ENCODE peak calls at places on chromosomes 2 and 18, in six cellular contexts. L is ACHN, O is HTR-8/SVneo, D is Karpas-422, T is AG04450, J is fibroblast of lung. Z is an unnamed sample.

GRCh38 chr18:58831610-58832009 is 33.1 kb upstream of the ZNF532 start:
- DNase-seq in O (no peak), D (no peak), T (no peak), L (no peak), J (peak; percentile 31), Z (peak; percentile 27)

GRCh38 chr2:10954856-10955818 is 43.4 kb downstream of the KCNF1 start:
- DNase-seq in D (no peak), O (no peak), J (no peak), L (no peak), T (no peak), Z (no peak)

GRCh38 chr18:29840101-29840500 is 1202.4 kb downstream of the DSC3 start:
- DNase-seq in T (no peak), J (peak; percentile 39), O (peak; percentile 13), D (no peak), L (peak; percentile 72), Z (peak; percentile 86)

GRCh38 chr2:206080927-206081326 is 5.0 kb downstream of the INO80D start:
- DNase-seq in T (no peak), L (no peak), D (no peak), J (no peak), O (no peak), Z (no peak)

GRCh38 chr2:150468350-150468960 is 19.0 kb downstream of the RND3 start:
- DNase-seq in J (peak; percentile 14), T (no peak), L (no peak), D (no peak), O (no peak), Z (no peak)

GRCh38 chr18:48920408-48921038 is 30.2 kb downstream of the SMAD7 start:
- DNase-seq in J (no peak), D (no peak), L (no peak), O (no peak), T (no peak), Z (no peak)

GRCh38 chr2:23636412-23636811 is 251.4 kb downstream of the KLHL29 start:
- DNase-seq in O (no peak), J (peak; percentile 24), L (peak; percentile 10), T (no peak), D (no peak), Z (no peak)

GRCh38 chr2:41602351-41602750 is 445.5 kb upstream of the PKDCC start:
- DNase-seq in D (no peak), O (no peak), L (no peak), J (no peak), T (no peak), Z (no peak)

GRCh38 chr2:151996243-151997003 is 102.4 kb downstream of the CACNB4 start:
- DNase-seq in T (no peak), L (no peak), J (no peak), O (no peak), D (no peak), Z (no peak)

GRCh38 chr2:73279852-73280251 is 4.4 kb downstream of the FBXO41 start:
- DNase-seq in J (no peak), O (no peak), T (no peak), L (no peak), D (no peak), Z (no peak)

GRCh38 chr2:230910546-230911135 is 14.4 kb downstream of the GPR55 start:
- DNase-seq in L (no peak), O (no peak), T (no peak), D (no peak), J (no peak), Z (no peak)

GRCh38 chr2:3535794-3536681 is 16.7 kb upstream of the ADI1 start:
- DNase-seq in L (peak; percentile 78), O (peak; percentile 84), J (peak; percentile 94), T (peak; percentile 63), D (no peak), Z (peak; percentile 60)

GRCh38 chr2:154226931-154227330 is 355.2 kb downstream of the GALNT13 start:
- DNase-seq in D (no peak), O (no peak), T (no peak), J (no peak), L (no peak), Z (no peak)

GRCh38 chr18:49869354-49869753 is 56.0 kb upstream of the ACAA2 start:
- DNase-seq in D (no peak), O (no peak), J (no peak), T (no peak), L (no peak), Z (no peak)

GRCh38 chr2:179488563-179488962 is 223.9 kb upstream of the SESTD1 start:
- DNase-seq in O (no peak), D (no peak), T (no peak), L (no peak), J (no peak), Z (no peak)

Z was measured in skeletal muscle cell.